ENCODE peak calls at places on chromosomes 12 and 14, in five cellular contexts. M is GM20000, R is spleen, T is nephron progenitor cell, V is fibroblast of lung. G is an unnamed sample.

GRCh38 chr12:75792687-75793086 is 238.9 kb downstream of the PHLDA1 start:
- DNase-seq in M (no peak), R (no peak), T (no peak), V (peak), G (no peak)

GRCh38 chr14:23414254-23414653 is 6.2 kb upstream of the MYH6 start:
- DNase-seq in M (no peak), R (no peak), T (no peak), V (no peak), G (no peak)

GRCh38 chr12:11713202-11713601 is 63.7 kb downstream of the ETV6 start:
- DNase-seq in M (no peak), R (no peak), T (no peak), V (no peak), G (no peak)

GRCh38 chr14:76958975-76959710 is 69.4 kb downstream of the IRF2BPL start:
- DNase-seq in M (peak), R (no peak), T (no peak), V (peak), G (peak)

GRCh38 chr12:114665411-114666181 is 18.4 kb downstream of the TBX3 start:
- DNase-seq in M (no peak), R (no peak), T (peak), V (no peak), G (no peak)

GRCh38 chr12:64560395-64561301 is 49.6 kb upstream of the RASSF3 start:
- DNase-seq in M (no peak), R (no peak), T (no peak), V (peak), G (no peak)

GRCh38 chr12:91331371-91331770 is 148.8 kb upstream of the DCN start:
- DNase-seq in M (no peak), R (no peak), T (no peak), V (no peak), G (no peak)

GRCh38 chr12:25054783-25055144 is 105.9 kb upstream of the BCAT1 start:
- DNase-seq in M (no peak), R (no peak), T (no peak), V (peak), G (peak)

GRCh38 chr12:64968989-64969819 is 144.8 kb downstream of the TBC1D30 start:
- DNase-seq in M (no peak), R (no peak), T (no peak), V (peak), G (no peak)

GRCh38 chr12:88960213-88960878 is 380.1 kb upstream of the KITLG start:
- DNase-seq in M (no peak), R (no peak), T (no peak), V (peak), G (no peak)

GRCh38 chr12:109523071-109523470 is 45.6 kb downstream of the UBE3B start:
- DNase-seq in M (no peak), R (no peak), T (no peak), V (no peak), G (no peak)

DNA sequence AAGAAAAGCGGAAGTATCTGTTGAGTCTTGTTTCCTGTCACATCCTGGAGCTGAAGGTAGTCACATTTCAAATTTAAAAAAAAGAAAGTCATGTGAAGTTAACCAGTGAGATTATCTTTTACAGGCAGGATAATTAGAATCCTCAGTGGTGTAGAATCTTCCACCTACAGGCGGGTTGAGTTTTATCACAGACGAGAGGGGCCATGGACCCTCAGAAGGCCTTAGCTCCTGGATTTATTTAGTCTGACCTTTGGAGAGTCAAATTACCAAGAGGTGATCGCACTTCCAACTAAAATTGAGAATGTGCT is 13.0 kb upstream of the GNG2 start:
- DNase-seq in M (no peak), R (no peak), T (no peak), V (no peak), G (no peak)
- TF ChIP-seq CTCF in M (no peak), R (no peak), T (no peak), V (no peak), G (no peak)

GRCh38 chr14:105445290-105445689 is 25.7 kb downstream of the MTA1 start:
- DNase-seq in M (no peak), R (no peak), T (no peak), V (no peak), G (no peak)

GRCh38 chr14:105445901-105446845 is 26.5 kb downstream of the MTA1 start:
- DNase-seq in M (no peak), R (no peak), T (no peak), V (no peak), G (no peak)

GRCh38 chr14:105448706-105449111 is 25.9 kb upstream of the CRIP2 start:
- DNase-seq in M (peak), R (peak), T (peak), V (peak), G (peak)

GRCh38 chr14:105447651-105448640 is 26.7 kb upstream of the CRIP2 start:
- DNase-seq in M (no peak), R (no peak), T (no peak), V (no peak), G (no peak)

GRCh38 chr14:105446971-105447370 is 27.3 kb downstream of the MTA1 start:
- DNase-seq in M (no peak), R (no peak), T (no peak), V (no peak), G (no peak)
- TF ChIP-seq CTCF in M (no peak), R (no peak), T (no peak), V (no peak), G (no peak)

GRCh38 chr12:1696800-1697199 is 5.9 kb downstream of the ADIPOR2 start:
- DNase-seq in M (no peak), R (no peak), T (no peak), V (no peak), G (no peak)

GRCh38 chr12:1695836-1696670 is 5.2 kb downstream of the ADIPOR2 start:
- DNase-seq in M (no peak), R (no peak), T (no peak), V (no peak), G (no peak)

GRCh38 chr12:1697253-1697652 is 6.4 kb downstream of the ADIPOR2 start:
- DNase-seq in M (no peak), R (no peak), T (no peak), V (no peak), G (no peak)

GRCh38 chr12:1702708-1703107 is 11.8 kb downstream of the ADIPOR2 start:
- DNase-seq in M (no peak), R (no peak), T (no peak), V (no peak), G (no peak)

DNA sequence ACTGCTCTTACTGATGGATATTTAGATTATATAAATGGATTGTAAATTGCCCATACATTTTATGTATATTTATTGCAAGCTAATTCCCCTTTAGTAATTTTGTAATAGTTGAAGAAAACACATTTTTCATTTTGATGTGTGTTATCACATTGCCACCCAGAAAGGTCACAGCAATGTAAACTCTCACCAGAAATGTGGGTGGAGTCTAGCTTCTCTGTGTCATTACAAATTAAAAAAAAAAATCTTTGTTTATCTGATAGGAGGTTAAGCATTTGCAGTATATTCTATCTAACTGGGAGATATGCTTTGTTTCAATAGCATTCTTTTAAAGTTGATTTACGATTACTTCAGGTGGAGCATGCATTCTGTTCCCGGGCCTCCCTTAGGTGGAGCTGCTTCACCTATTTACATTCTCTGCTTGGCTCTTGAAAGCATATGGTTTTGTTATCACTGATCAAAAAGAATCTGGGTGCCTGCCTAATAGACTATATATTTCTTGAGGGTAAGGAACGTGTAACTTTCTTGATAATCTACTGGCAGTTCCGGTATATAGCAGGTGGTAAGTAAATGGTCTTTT is 7.9 kb downstream of the ADIPOR2 start:
- DNase-seq in M (no peak), R (no peak), T (no peak), V (peak), G (no peak)
- TF ChIP-seq CTCF in M (no peak), R (no peak), T (no peak), V (no peak), G (no peak)

GRCh38 chr12:56346663-56347062 is 8.0 kb downstream of the IL23A start:
- DNase-seq in M (no peak), R (peak), T (no peak), V (no peak), G (peak)
- TF ChIP-seq CTCF in M (no peak), R (no peak), T (no peak), V (no peak), G (peak)

GRCh38 chr14:33862261-33862802 is 88.5 kb downstream of the EGLN3 start:
- DNase-seq in M (no peak), R (no peak), T (no peak), V (no peak), G (no peak)
- TF ChIP-seq CTCF in M (no peak), R (no peak), T (no peak), V (no peak), G (no peak)

DNA sequence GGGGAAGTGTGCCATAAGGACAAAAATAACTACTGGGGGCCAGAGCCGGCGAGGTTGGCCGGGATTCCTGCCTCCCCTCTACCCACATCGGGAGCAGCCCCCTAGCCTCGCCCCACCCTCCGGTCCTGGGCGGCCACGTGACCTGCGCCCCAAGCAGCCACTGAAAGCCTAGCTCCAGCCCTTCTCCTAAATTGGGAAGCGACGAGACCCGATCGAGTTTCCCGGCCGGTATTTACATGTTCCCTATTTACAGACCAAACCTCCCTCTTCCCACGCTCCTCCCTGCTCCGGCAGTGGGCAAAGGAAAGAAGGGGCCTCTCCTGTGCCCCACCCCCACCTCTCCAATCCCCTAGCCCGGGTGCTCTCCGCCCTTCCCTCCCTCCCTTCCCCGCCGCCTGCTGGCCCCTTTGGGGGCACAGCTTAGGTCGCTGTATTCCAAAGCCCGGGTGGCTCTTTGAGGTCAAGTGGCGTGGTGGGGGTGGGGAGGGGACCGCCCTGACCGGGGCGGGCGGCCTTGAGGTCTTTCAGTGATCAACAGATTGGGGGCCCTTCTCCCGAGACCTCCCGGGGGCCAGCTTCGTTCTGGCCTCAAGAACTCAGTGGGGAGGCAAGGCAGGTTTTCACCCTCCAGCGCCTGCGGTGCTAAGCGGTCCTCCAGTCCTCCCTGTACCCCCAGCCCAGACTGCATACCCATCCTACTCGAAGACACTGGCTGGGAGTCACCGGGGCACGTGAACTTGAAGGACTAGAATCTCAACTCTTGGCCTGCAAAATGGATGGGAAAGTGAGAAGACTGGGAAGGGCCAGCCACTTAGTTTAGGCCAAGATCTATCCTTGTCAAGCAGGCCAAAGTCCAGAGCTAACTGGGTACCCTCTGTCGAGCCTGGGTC is 6.3 kb upstream of the CTDSP2 start:
- DNase-seq in M (no peak), R (no peak), T (peak), V (peak), G (no peak)
- TF ChIP-seq CTCF in M (no peak), R (peak), T (peak), V (peak), G (no peak)